ENCODE peak calls at places on chromosomes 12 and 14, in eight cellular contexts. R, P, B, F, W, I, H and G are unnamed samples.

GRCh38 chr12:101564912-101565311 is 29.9 kb upstream of the MYBPC1 start:
- DNase-seq in F (no peak), R (no peak), P (no peak), H (no peak), B (no peak), I (no peak), W (no peak), G (no peak)

GRCh38 chr12:24138041-24138440 is 188.6 kb upstream of the SOX5 start:
- DNase-seq in H (no peak), F (no peak), P (no peak), B (no peak), I (no peak), W (no peak), R (no peak), G (no peak)

GRCh38 chr14:93902619-93903307 is 24.4 kb upstream of the FAM181A start:
- DNase-seq in I (no peak), W (no peak), R (no peak), H (no peak), B (no peak), F (no peak), P (no peak), G (no peak)

GRCh38 chr14:21978184-21978998 is 304.8 kb upstream of the OR4E1 start:
- DNase-seq in P (no peak), H (peak; percentile 18), I (no peak), F (peak; percentile 21), R (peak; percentile 28), W (peak; percentile 40), B (peak; percentile 82), G (peak; percentile 34)

GRCh38 chr12:122951406-122951805 is 14.9 kb downstream of the ABCB9 start:
- DNase-seq in W (no peak), R (peak; percentile 96), P (no peak), H (peak; percentile 59), I (no peak), B (no peak), F (no peak), G (peak; percentile 77)

GRCh38 chr14:26775765-26776577 is 178.1 kb upstream of the NOVA1 start:
- DNase-seq in B (no peak), W (no peak), F (peak; percentile 77), P (peak; percentile 21), R (no peak), I (no peak), H (no peak), G (no peak)

GRCh38 chr14:89702151-89702936 is 252.2 kb downstream of the EFCAB11 start:
- DNase-seq in P (peak; percentile 51), H (no peak), B (peak; percentile 84), I (no peak), R (no peak), F (peak; percentile 47), W (no peak), G (peak; percentile 43)

GRCh38 chr12:93122569-93123091 is 193.5 kb upstream of the EEA1 start:
- DNase-seq in H (no peak), P (no peak), W (no peak), F (no peak), B (no peak), R (no peak), I (no peak), G (no peak)

GRCh38 chr14:79658224-79658623 is 553.1 kb downstream of the DIO2 start:
- DNase-seq in F (no peak), P (no peak), R (no peak), H (no peak), B (no peak), W (no peak), I (no peak), G (no peak)